ENCODE peak calls at places on chromosomes 4 and X, in four cellular contexts. R, W, H and D are unnamed samples.

GRCh38 chr4:107647591-107647990 is 72.4 kb downstream of the PAPSS1 start:
- DNase-seq in R (peak; percentile 6), W (peak; percentile 71), H (no peak), D (no peak)

GRCh38 chr4:143531368-143531767 is 17.9 kb downstream of the SMARCA5 start:
- DNase-seq in R (peak; percentile 5), W (peak; percentile 29), H (no peak), D (peak; percentile 42)

GRCh38 chr4:103150677-103151076 is 47.5 kb downstream of the CENPE start:
- DNase-seq in R (peak; percentile 24), W (peak; percentile 50), H (no peak), D (peak; percentile 89)

GRCh38 chr4:189202869-189203271 is 737.8 kb upstream of the FRG1 start:
- DNase-seq in R (peak; percentile 89), W (peak; percentile 25), H (no peak), D (peak; percentile 4)

GRCh38 chr4:144658908-144659307 is 13.0 kb downstream of the HHIP start:
- DNase-seq in R (peak; percentile 82), W (peak; percentile 63), H (no peak), D (peak; percentile 44)

GRCh38 chr4:7652006-7652405 is 217.3 kb upstream of the PSAPL1 start:
- DNase-seq in R (no peak), W (no peak), H (no peak), D (no peak)

GRCh38 chrX:115388879-115389278 is 99.4 kb downstream of the LUZP4 start:
- DNase-seq in R (peak; percentile 35), W (no peak), H (no peak), D (no peak)

GRCh38 chrX:150212672-150213480 is 150.2 kb upstream of the MAMLD1 start:
- DNase-seq in R (peak; percentile 52), W (peak; percentile 15), H (no peak), D (no peak)

GRCh38 chr4:82797591-82798081 is 960 bp downstream of the SCD5 start:
- DNase-seq in R (peak; percentile 34), W (peak; percentile 67), H (peak; percentile 21), D (no peak)

GRCh38 chrX:111823703-111824102 is 52.3 kb upstream of the TRPC5OS start:
- DNase-seq in R (no peak), W (no peak), H (no peak), D (no peak)

GRCh38 chr4:39808231-39808749 is 110.4 kb downstream of the UBE2K start:
- DNase-seq in R (no peak), W (no peak), H (no peak), D (no peak)

GRCh38 chr4:175770555-175770954 is 41.5 kb downstream of the GPM6A start:
- DNase-seq in R (no peak), W (peak; percentile 2), H (no peak), D (peak; percentile 10)

GRCh38 chrX:154040307-154040756 is 20.6 kb upstream of the IRAK1 start:
- DNase-seq in R (peak; percentile 87), W (peak; percentile 88), H (no peak), D (no peak)

GRCh38 chr4:83307920-83308319 is 23.3 kb upstream of the COQ2 start:
- DNase-seq in R (no peak), W (no peak), H (no peak), D (no peak)

GRCh38 chrX:87813566-87813965 is 296.0 kb downstream of the KLHL4 start:
- DNase-seq in R (no peak), W (no peak), H (no peak), D (peak; percentile 39)

GRCh38 chrX:87805829-87806490 is 288.4 kb downstream of the KLHL4 start:
- DNase-seq in R (no peak), W (no peak), H (no peak), D (peak; percentile 34)

DNA sequence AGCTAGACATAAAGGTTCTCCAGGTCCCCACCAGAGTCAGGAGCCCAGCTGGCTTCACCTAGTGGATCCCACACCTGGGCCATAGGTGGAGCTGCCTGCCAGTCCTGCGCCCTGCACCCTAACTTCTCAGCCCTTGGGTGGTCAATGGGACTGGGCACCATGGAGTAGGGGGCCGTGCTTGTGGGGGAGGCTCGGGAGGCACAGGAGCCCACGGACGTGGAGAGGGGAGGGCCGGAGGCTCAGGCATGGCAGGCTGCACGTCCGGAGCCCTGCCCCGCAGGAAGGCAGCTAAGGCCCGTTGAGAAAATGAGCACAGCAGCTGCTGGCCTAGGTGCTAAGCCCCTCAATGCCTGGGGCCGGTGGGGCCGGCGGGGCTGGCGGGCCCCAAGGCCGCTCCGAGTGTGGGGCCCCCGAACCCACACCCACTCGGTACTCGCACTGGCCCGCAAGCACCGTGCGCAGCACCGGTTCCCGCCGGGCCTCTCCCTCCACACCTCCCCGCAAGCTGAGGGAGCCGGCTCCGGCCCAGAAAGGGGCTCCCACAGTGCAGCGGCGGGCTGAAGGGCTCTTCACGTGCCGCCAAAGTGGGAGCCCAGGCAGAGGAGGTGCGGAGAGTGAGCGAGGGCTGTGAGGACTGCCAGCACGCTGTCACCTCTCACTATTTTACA is 291.1 kb downstream of the KLHL4 start:
- DNase-seq in R (no peak), W (no peak), H (no peak), D (no peak)
- TF ChIP-seq CTCF in R (no peak), W (no peak), H (no peak), D (no peak)

GRCh38 chr4:52670739-52671138 is 11.6 kb upstream of the USP46 start:
- DNase-seq in R (no peak), W (peak; percentile 11), H (no peak), D (no peak)
- TF ChIP-seq CTCF in R (no peak), W (no peak), H (no peak), D (peak; percentile 36)

GRCh38 chr4:109574443-109574850 is 14.4 kb downstream of the MCUB start:
- DNase-seq in R (no peak), W (peak; percentile 47), H (no peak), D (peak; percentile 11)

GRCh38 chr4:109574931-109575804 is 15.1 kb downstream of the MCUB start:
- DNase-seq in R (no peak), W (no peak), H (no peak), D (no peak)

GRCh38 chr4:109576462-109576861 is 16.4 kb downstream of the MCUB start:
- DNase-seq in R (peak; percentile 47), W (peak; percentile 22), H (no peak), D (no peak)

GRCh38 chr4:109578846-109579245 is 18.8 kb downstream of the MCUB start:
- DNase-seq in R (no peak), W (no peak), H (no peak), D (no peak)
- TF ChIP-seq CTCF in R (no peak), W (no peak), H (no peak), D (no peak)

DNA sequence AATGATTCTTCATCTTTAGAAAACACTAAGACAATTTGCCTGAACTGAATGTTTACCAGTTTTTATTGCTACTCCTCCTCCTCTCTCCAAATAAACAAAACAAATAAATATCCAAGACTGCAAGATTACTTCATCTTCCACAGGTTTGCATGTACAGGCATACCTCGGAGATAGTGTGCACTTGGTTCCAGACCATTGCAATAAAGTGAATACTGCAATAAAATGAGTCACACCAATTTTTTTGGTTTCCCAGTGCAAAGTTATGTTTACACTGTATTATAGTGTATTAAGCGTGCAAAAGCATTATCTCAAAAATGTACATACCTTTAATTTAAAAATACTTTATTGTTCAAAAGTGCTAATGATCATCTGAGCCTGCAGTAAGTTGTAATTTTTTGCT is 53.3 kb downstream of the FBXL5 start:
- DNase-seq in R (no peak), W (no peak), H (no peak), D (peak; percentile 53)
- TF ChIP-seq CTCF in R (no peak), W (no peak), H (no peak), D (no peak)

GRCh38 chrX:110397353-110397752 is 38.7 kb downstream of the RTL9 start:
- DNase-seq in R (no peak), W (peak; percentile 15), H (no peak), D (peak; percentile 36)
- TF ChIP-seq CTCF in R (no peak), W (no peak), H (no peak), D (no peak)

GRCh38 chrX:46279925-46280313 is 265.3 kb downstream of the ZNF674 start:
- DNase-seq in R (peak; percentile 28), W (peak; percentile 68), H (no peak), D (peak; percentile 34)

GRCh38 chrX:46278591-46278990 is 266.6 kb downstream of the ZNF674 start:
- DNase-seq in R (no peak), W (no peak), H (no peak), D (no peak)

DNA sequence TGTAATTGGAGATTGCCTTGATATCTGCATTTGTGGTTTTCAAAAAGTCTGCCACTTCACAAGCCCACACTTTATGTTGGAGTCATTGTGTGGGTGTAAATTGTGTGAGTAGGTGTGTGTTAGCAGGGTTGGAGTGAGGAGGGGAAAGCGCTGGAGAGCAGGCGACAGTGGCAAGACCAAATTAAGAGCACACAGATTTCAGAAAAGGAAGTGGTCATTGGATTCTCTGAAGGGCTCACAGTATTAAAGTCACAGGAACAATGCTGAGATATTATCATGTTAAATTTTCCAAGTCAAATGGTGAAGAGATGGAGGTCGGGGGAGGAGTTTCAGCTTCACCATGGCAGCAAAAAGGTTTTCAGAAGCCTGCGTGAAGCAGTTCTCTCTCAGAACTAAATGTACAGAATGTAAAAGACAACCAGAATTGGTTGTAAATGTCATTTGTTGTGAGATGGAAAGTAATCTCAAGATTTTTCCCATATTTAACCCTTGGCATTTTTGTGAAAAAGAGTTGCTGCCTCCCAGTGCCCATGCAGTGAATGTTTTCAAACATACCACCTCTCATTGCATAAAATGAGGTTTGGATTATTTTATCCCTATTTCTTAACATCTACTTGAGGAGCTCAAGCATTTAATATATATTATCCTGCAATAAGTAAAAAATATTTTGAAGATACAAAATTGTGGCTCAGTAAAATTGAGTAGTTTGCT is 265.9 kb downstream of the ZNF674 start:
- DNase-seq in R (no peak), W (peak; percentile 54), H (no peak), D (no peak)
- TF ChIP-seq CTCF in R (no peak), W (no peak), H (no peak), D (peak; percentile 36)

GRCh38 chr4:48110452-48110978 is 23.5 kb downstream of the TXK start:
- DNase-seq in R (no peak), W (no peak), H (no peak), D (no peak)

GRCh38 chr4:48108309-48109073 is 25.6 kb downstream of the TXK start:
- DNase-seq in R (no peak), W (no peak), H (no peak), D (no peak)

GRCh38 chr4:48105230-48105629 is 28.8 kb downstream of the TXK start:
- DNase-seq in R (no peak), W (no peak), H (no peak), D (no peak)

GRCh38 chr4:48112017-48112667 is 21.9 kb downstream of the TXK start:
- DNase-seq in R (peak; percentile 45), W (peak; percentile 60), H (no peak), D (peak; percentile 40)

GRCh38 chr4:48109413-48110263 is 24.4 kb downstream of the TXK start:
- DNase-seq in R (peak; percentile 40), W (peak; percentile 46), H (no peak), D (peak; percentile 74)
- TF ChIP-seq CTCF in R (peak; percentile 44), W (peak; percentile 63), H (peak; percentile 67), D (peak; percentile 78)